ENCODE peak calls at places on chromosomes 5 and 9, in six cellular contexts. A is CD8-positive, alpha-beta T cell; Q is cardiac muscle cell; P is HepG2; H is sigmoid colon; G is fibroblast of mammary gland. S is an unnamed sample.

GRCh38 chr9:36866840-36867239 is 167.2 kb downstream of the PAX5 start:
- DNase-seq in A (no peak), Q (no peak), P (peak; percentile 18), H (peak; percentile 18), G (no peak), S (no peak)

GRCh38 chr5:15533124-15533893 is 33.3 kb downstream of the FBXL7 start:
- DNase-seq in A (no peak), Q (peak; percentile 84), P (no peak), H (no peak), G (peak; percentile 69), S (no peak)

GRCh38 chr9:97943308-97943855 is 5.4 kb upstream of the HEMGN start:
- DNase-seq in A (no peak), Q (no peak), P (no peak), H (no peak), G (no peak), S (no peak)

GRCh38 chr5:112417931-112418358 is 1.1 kb downstream of the EPB41L4A start:
- DNase-seq in A (no peak), Q (peak; percentile 57), P (no peak), H (no peak), G (peak; percentile 18), S (no peak)

GRCh38 chr5:25441810-25442209 is 797.0 kb upstream of the CDH10 start:
- DNase-seq in A (no peak), Q (no peak), P (no peak), H (no peak), G (no peak), S (no peak)

GRCh38 chr9:101566904-101567724 is 27.7 kb downstream of the PPP3R2 start:
- DNase-seq in A (no peak), Q (peak; percentile 37), P (peak; percentile 48), H (no peak), G (peak; percentile 62), S (no peak)

GRCh38 chr9:27752069-27752468 is 178.8 kb upstream of the C9orf72 start:
- DNase-seq in A (no peak), Q (no peak), P (no peak), H (no peak), G (no peak), S (no peak)

GRCh38 chr5:158644301-158644700 is 455.4 kb downstream of the EBF1 start:
- DNase-seq in A (no peak), Q (peak; percentile 47), P (no peak), H (no peak), G (no peak), S (no peak)

GRCh38 chr5:74112372-74112875 is 486.4 kb downstream of the ARHGEF28 start:
- DNase-seq in A (no peak), Q (no peak), P (no peak), H (no peak), G (no peak), S (no peak)

GRCh38 chr9:130043654-130044623 is 950 bp upstream of the FNBP1 start:
- DNase-seq in A (no peak), Q (peak; percentile 83), P (peak; percentile 83), H (peak; percentile 91), G (peak; percentile 58), S (peak; percentile 86)

GRCh38 chr9:121779381-121780117 is 128.1 kb downstream of the DAB2IP start:
- DNase-seq in A (no peak), Q (no peak), P (no peak), H (peak; percentile 87), G (peak; percentile 26), S (no peak)

GRCh38 chr5:134738963-134739661 is 764 bp downstream of the CAMLG start:
- DNase-seq in A (peak; percentile 52), Q (peak; percentile 47), P (peak; percentile 73), H (no peak), G (peak; percentile 50), S (no peak)

GRCh38 chr5:123344819-123345426 is 78.3 kb downstream of the CEP120 start:
- DNase-seq in A (no peak), Q (peak; percentile 69), P (peak; percentile 15), H (no peak), G (peak; percentile 60), S (no peak)

GRCh38 chr5:109876941-109877669 is 187.4 kb downstream of the MAN2A1 start:
- DNase-seq in A (no peak), Q (no peak), P (no peak), H (no peak), G (peak; percentile 92), S (no peak)

GRCh38 chr5:134114886-134115805 is 665 bp downstream of the TCF7 start:
- DNase-seq in A (peak; percentile 92), Q (no peak), P (peak; percentile 32), H (no peak), G (no peak), S (no peak)

GRCh38 chr9:135336722-135337490 is 142.7 kb upstream of the PPP1R26 start:
- DNase-seq in A (peak; percentile 39), Q (no peak), P (no peak), H (no peak), G (no peak), S (peak; percentile 40)

GRCh38 chr5:173881811-173882575 is 6.2 kb upstream of the CPEB4 start:
- DNase-seq in A (no peak), Q (no peak), P (no peak), H (no peak), G (peak; percentile 34), S (no peak)

GRCh38 chr5:55226934-55227737 is at the start of gene MCIDAS:
- DNase-seq in A (peak; percentile 58), Q (peak; percentile 30), P (no peak), H (no peak), G (peak; percentile 34), S (no peak)

GRCh38 chr5:124922255-124922975 is 176.0 kb upstream of the ZNF608 start:
- DNase-seq in A (no peak), Q (no peak), P (no peak), H (no peak), G (no peak), S (no peak)

GRCh38 chr9:112544477-112544876 is 57.9 kb downstream of the KIAA1958 start:
- DNase-seq in A (no peak), Q (no peak), P (no peak), H (no peak), G (no peak), S (no peak)

GRCh38 chr9:4662989-4663792 is 1.1 kb downstream of the PLPP6 start:
- DNase-seq in A (no peak), Q (no peak), P (peak; percentile 65), H (no peak), G (no peak), S (no peak)

GRCh38 chr9:123371228-123371584 is 15.2 kb downstream of the CRB2 start:
- DNase-seq in A (no peak), Q (no peak), P (no peak), H (no peak), G (no peak), S (no peak)

GRCh38 chr9:128151343-128152132 is 2.3 kb downstream of the LCN2 start:
- DNase-seq in A (no peak), Q (no peak), P (no peak), H (no peak), G (no peak), S (no peak)

GRCh38 chr5:161030219-161030618 is 178.2 kb upstream of the ATP10B start:
- DNase-seq in A (no peak), Q (no peak), P (no peak), H (no peak), G (no peak), S (no peak)

GRCh38 chr5:61701877-61702602 is 370.0 kb downstream of the ZSWIM6 start:
- DNase-seq in A (no peak), Q (no peak), P (no peak), H (no peak), G (peak; percentile 2), S (no peak)

GRCh38 chr5:14155730-14156129 is 12.6 kb downstream of the TRIO start:
- DNase-seq in A (no peak), Q (no peak), P (no peak), H (no peak), G (no peak), S (no peak)
- H3K4me3 ChIP-seq in A (no peak overlapping the region), Q (no peak overlapping the region), P (no peak overlapping the region), H (no peak overlapping the region), G (no peak overlapping the region), S (no peak overlapping the region)

GRCh38 chr5:72109625-72110024 is 2.4 kb downstream of the MAP1B start:
- DNase-seq in A (no peak), Q (peak; percentile 48), P (no peak), H (no peak), G (peak; percentile 32), S (no peak)
- TF ChIP-seq CTCF in A (no peak), Q (peak; percentile 18), P (peak; percentile 14), H (no peak), G (peak; percentile 1), S (no peak)

GRCh38 chr5:50965621-50966362 is 299.4 kb downstream of the PARP8 start:
- DNase-seq in A (no peak), Q (no peak), P (no peak), H (no peak), G (no peak), S (no peak)

GRCh38 chr5:50969207-50970145 is 303.0 kb downstream of the PARP8 start:
- DNase-seq in A (no peak), Q (no peak), P (no peak), H (peak; percentile 68), G (no peak), S (no peak)

GRCh38 chr5:50968296-50969206 is 302.1 kb downstream of the PARP8 start:
- DNase-seq in A (no peak), Q (no peak), P (no peak), H (no peak), G (no peak), S (no peak)

GRCh38 chr5:50967388-50968039 is 301.1 kb downstream of the PARP8 start:
- DNase-seq in A (no peak), Q (no peak), P (no peak), H (no peak), G (no peak), S (no peak)

DNA sequence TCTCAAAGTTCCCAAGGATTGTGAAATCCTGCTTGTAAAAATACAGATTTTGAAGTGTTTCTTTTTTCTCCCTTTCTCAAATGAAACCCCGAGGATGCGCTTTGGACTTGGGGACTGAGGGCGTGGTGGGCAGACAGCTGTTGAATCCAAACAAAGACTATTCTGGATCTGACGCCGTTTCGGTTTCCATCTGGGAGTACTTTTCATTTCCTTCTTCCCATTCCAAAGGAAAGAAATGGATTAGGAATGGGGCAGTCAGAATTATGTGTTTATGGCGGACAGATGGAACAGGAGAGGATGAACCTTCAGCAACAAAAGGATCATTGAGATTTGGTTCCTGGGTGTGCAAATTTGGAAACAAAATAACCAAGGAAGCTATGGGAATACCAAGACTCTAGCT is 300.5 kb downstream of the PARP8 start:
- DNase-seq in A (no peak), Q (no peak), P (no peak), H (no peak), G (no peak), S (no peak)
- H3K4me3 ChIP-seq in A (no peak overlapping the region), Q (no peak overlapping the region), P (no peak overlapping the region), H (peak overlapping the region; percentile 41), G (no peak overlapping the region), S (peak overlapping the region; percentile 68)

GRCh38 chr5:68518286-68518685 is 302.7 kb downstream of the PIK3R1 start:
- DNase-seq in A (no peak), Q (no peak), P (no peak), H (no peak), G (no peak), S (no peak)

GRCh38 chr5:68519135-68519534 is 303.6 kb downstream of the PIK3R1 start:
- DNase-seq in A (no peak), Q (no peak), P (no peak), H (no peak), G (no peak), S (no peak)

DNA sequence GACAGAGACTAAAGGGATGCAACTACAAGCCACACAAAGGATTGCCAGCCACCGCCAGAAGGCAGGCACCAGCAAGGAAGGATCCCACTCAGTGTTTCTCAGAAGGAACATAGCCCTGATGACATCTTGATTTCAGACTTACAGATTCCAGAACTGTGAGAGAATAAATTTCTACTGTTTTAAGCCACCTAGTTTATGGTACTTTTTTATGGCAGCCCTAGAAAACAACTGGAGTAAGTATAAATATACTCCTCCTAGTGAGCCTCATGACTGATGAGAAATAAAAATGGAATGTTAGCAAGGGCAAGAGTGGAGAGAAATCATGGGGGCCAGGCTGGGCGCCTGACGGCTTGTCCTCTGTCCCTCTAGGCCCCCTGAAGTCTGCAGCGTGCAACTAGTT is 307.3 kb downstream of the PIK3R1 start:
- DNase-seq in A (no peak), Q (no peak), P (no peak), H (no peak), G (no peak), S (no peak)
- TF ChIP-seq CTCF in A (no peak), Q (no peak), P (no peak), H (no peak), G (no peak), S (no peak)